ENCODE peak calls at places on chromosomes 3 and 15, in four cellular contexts. N, X, E and T are unnamed samples.

GRCh38 chr3:124520970-124521369 is 209.3 kb upstream of the UMPS start:
- DNase-seq in E (no peak), X (no peak), N (no peak), T (no peak)

GRCh38 chr3:57163751-57164150 is 1.4 kb downstream of the IL17RD start:
- DNase-seq in N (no peak), E (no peak), X (no peak), T (no peak)

GRCh38 chr15:41806291-41807181 is 21.4 kb upstream of the JMJD7 start:
- DNase-seq in X (peak; percentile 73), E (no peak), N (no peak), T (no peak)

GRCh38 chr3:43260412-43260811 is 25.9 kb upstream of the SNRK start:
- DNase-seq in E (no peak), X (no peak), N (no peak), T (no peak)

GRCh38 chr3:119469378-119470189 is 821 bp downstream of the POGLUT1 start:
- DNase-seq in X (no peak), N (no peak), E (no peak), T (no peak)

GRCh38 chr3:193572426-193572908 is 17.8 kb upstream of the ATP13A4 start:
- DNase-seq in N (peak; percentile 61), E (peak; percentile 75), X (peak; percentile 70), T (peak; percentile 64)

GRCh38 chr3:197003461-197004385 is 25.9 kb downstream of the MELTF start:
- DNase-seq in E (peak; percentile 48), N (peak; percentile 56), X (no peak), T (no peak)

GRCh38 chr15:98324341-98324970 is 323.9 kb upstream of the IGF1R start:
- DNase-seq in X (no peak), N (no peak), E (no peak), T (no peak)

GRCh38 chr3:70108072-70108471 is 108.5 kb downstream of the SAMMSON start:
- DNase-seq in N (no peak), X (peak; percentile 66), E (peak; percentile 34), T (peak; percentile 70)

GRCh38 chr15:36614016-36614415 is 34.6 kb downstream of the CDIN1 start:
- DNase-seq in E (no peak), X (no peak), N (no peak), T (no peak)

GRCh38 chr15:66679657-66680108 is 22.4 kb upstream of the SMAD6 start:
- DNase-seq in E (no peak), X (peak; percentile 81), N (peak; percentile 76), T (peak; percentile 34)

GRCh38 chr3:71681224-71681668 is 44.0 kb downstream of the EIF4E3 start:
- DNase-seq in N (peak; percentile 59), X (peak; percentile 72), E (peak; percentile 51), T (peak; percentile 75)

GRCh38 chr3:107927361-107928083 is 163.3 kb downstream of the CD47 start:
- DNase-seq in X (peak; percentile 80), E (peak; percentile 69), N (peak; percentile 83), T (peak; percentile 88)

GRCh38 chr3:52521881-52522650 is 11.6 kb downstream of the NT5DC2 start:
- DNase-seq in N (no peak), E (no peak), X (no peak), T (peak; percentile 13)

GRCh38 chr3:23271876-23272741 is 69.0 kb downstream of the UBE2E2 start:
- DNase-seq in E (no peak), N (no peak), X (no peak), T (no peak)

GRCh38 chr3:5136619-5137429 is 14.7 kb downstream of the ARL8B start:
- DNase-seq in E (no peak), N (no peak), X (no peak), T (no peak)

GRCh38 chr3:40208251-40208650 is 101.3 kb upstream of the EIF1B start:
- DNase-seq in N (no peak), E (no peak), X (no peak), T (no peak)

GRCh38 chr15:87760915-87761314 is 495.6 kb downstream of the NTRK3 start:
- DNase-seq in E (no peak), X (no peak), N (no peak), T (no peak)

GRCh38 chr3:192514081-192514753 is 213.1 kb downstream of the FGF12 start:
- DNase-seq in N (peak; percentile 61), E (no peak), X (peak; percentile 46), T (peak; percentile 62)

GRCh38 chr3:195270079-195270349 is 945 bp downstream of the XXYLT1 start:
- DNase-seq in X (no peak), N (no peak), E (no peak), T (no peak)

GRCh38 chr15:40369474-40369869 is 11.5 kb downstream of the DISP2 start:
- DNase-seq in N (no peak), E (no peak), X (no peak), T (no peak)
- TF ChIP-seq CTCF in N (no peak), E (no peak), X (no peak), T (no peak)

DNA sequence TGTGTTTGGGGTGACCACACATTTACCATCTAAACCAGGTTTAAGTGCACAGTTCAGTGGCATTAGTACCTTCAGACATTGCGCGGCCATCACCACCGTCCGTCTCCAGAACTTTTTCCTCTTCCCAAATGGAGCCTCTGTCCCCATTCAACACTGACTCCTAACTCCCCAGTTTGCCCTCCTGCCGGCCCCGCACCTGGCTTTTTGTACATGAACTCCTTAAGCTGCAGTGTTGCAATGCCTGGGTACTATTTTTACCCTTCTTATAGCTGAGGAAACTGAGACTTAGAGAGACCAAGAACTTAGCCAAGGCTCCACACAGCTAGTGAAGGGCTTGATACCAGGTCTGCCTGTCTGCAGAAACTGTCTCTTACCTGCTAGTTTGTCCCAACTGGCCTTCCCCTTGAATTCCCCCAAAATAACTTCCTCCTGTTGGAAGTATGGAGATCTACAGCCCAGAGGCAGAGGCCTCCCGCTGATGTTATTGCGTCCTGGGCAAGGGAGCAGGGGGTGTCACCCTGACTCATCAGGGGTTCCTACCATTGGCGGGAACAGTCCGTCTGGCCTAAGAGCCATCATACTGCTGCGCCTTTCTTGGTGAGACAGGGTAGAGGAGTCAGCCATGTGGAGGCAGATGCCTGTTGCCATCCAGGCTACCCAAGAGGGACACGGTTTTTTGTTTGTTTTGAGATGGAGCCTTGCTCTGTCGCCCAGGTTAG is 65.6 kb downstream of the GRIP2 start:
- DNase-seq in E (no peak), N (no peak), X (no peak), T (no peak)
- TF ChIP-seq CTCF in E (no peak), N (no peak), X (no peak), T (no peak)

GRCh38 chr3:13105851-13106250 is 32.6 kb upstream of the IQSEC1 start:
- DNase-seq in X (no peak), E (no peak), N (no peak), T (no peak)
- TF ChIP-seq CTCF in X (no peak), E (no peak), N (no peak), T (no peak)

GRCh38 chr3:169162107-169162506 is 501.4 kb downstream of the MECOM start:
- DNase-seq in N (no peak), E (no peak), X (no peak), T (no peak)
- TF ChIP-seq CTCF in N (no peak), E (no peak), X (no peak), T (no peak)

DNA sequence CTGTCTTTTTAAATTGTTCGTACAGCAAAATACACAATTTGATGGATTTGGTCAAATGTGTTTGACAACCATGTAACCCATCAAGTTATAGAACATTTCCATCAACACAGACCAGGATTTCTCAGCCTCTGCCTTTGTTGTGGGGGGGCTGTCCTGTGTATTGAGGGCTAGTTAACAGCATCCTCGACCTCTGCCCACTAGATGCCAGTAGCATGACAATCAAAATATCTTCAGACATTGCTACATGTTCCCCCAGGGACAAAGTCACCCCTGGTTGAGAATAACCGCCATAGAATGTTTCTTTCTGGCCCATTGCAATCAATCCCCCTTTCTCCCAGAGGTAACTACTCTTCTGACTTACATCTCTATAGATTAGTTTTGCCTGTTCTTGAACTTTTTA is 310.1 kb upstream of the RGMA start:
- DNase-seq in N (no peak), X (no peak), E (no peak), T (no peak)
- TF ChIP-seq CTCF in N (no peak), X (no peak), E (no peak), T (no peak)

DNA sequence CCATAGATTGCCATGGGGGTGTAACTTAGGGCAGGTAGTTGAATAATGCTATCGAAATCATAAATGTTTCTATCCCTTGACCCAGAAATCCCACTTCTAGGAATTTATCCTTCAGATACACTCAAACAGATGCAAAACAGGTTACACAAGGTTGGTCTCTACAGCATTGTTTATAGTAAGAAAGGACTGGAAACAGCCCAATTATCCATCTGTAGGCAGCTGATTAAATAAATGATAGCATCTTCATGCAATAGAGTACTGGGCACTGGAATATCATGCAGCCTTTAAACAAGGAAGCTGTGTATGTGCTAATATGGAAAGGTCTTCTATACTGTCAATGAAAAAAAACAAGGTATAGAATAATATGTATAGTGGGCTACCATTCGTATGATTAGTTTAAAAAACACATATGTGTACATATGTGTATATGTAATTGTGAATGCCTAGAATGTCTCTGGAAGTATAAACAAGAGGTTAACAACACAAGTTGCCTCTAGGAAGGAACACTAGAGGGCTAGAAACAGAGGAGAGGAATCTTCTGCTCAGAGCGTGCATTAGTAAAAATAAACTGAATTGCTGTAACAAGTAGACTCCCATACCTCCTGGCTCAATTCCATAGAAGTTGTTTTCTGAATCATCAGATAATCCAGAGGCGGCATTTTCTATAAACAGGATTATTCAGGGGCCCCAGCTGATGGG is 146.1 kb downstream of the TLE3 start:
- DNase-seq in X (no peak), E (no peak), N (no peak), T (no peak)
- TF ChIP-seq CTCF in X (no peak), E (no peak), N (no peak), T (no peak)

DNA sequence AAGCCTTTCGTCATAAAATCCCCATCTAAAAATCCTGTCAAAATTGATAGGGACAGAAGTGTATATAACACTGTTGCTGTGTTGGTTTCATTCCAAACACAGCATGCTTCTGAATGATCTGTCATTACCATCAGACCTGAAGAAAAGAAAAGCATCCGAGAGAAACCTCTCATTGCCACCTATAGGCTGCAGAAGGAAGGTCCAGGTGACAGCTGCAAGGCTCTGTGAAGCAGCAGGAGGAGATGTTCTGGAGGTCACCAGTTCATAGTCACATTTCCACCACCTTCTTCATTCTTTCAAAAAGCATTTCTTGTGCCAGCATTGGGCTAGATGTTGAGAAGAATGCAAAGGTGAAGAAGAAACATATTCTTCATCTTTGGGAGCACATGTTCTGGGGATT is 503.7 kb upstream of the NR2F2 start:
- DNase-seq in E (no peak), X (no peak), N (no peak), T (no peak)
- TF ChIP-seq CTCF in E (no peak), X (no peak), N (no peak), T (no peak)

GRCh38 chr3:20099020-20099539 is 58.8 kb downstream of the KAT2B start:
- DNase-seq in N (no peak), X (no peak), E (no peak), T (no peak)
- TF ChIP-seq CTCF in N (no peak), X (no peak), E (no peak), T (no peak)

GRCh38 chr15:77784361-77785292 is 151.9 kb upstream of the LINGO1 start:
- DNase-seq in E (peak; percentile 25), X (peak; percentile 28), N (no peak), T (peak; percentile 60)
- TF ChIP-seq CTCF in E (peak; percentile 26), X (no peak), N (no peak), T (peak; percentile 62)